ENCODE peak calls at places on chromosomes 6 and 20, in seven cellular contexts. F is GM13977, Q is HFFc6, E is GM23338, I is brain microvascular endothelial cell, T is fibroblast of lung, A is left ventricle myocardium inferior. X is an unnamed sample.

GRCh38 chr20:45340236-45340847 is 7.9 kb downstream of the SDC4 start:
- DNase-seq in F (no peak), Q (no peak), E (no peak), I (no peak), T (no peak), A (peak), X (no peak)

GRCh38 chr20:22449115-22449973 is 135.0 kb downstream of the FOXA2 start:
- DNase-seq in F (no peak), Q (no peak), E (no peak), I (no peak), T (no peak), A (no peak), X (no peak)

GRCh38 chr6:131924881-131925474 is 26.2 kb downstream of the CCN2 start:
- DNase-seq in F (peak), Q (peak), E (peak), I (peak), T (peak), A (no peak), X (peak)

GRCh38 chr6:33292996-33293682 is 3.7 kb downstream of the PFDN6 start:
- DNase-seq in F (no peak), Q (no peak), E (no peak), I (no peak), T (no peak), A (no peak), X (no peak)

GRCh38 chr20:38504368-38505090 is 31.9 kb downstream of the RALGAPB start:
- DNase-seq in F (no peak), Q (no peak), E (no peak), I (no peak), T (no peak), A (no peak), X (peak)

GRCh38 chr6:148986608-148987007 is 239.8 kb downstream of the UST start:
- DNase-seq in F (no peak), Q (no peak), E (no peak), I (no peak), T (no peak), A (no peak), X (no peak)

GRCh38 chr6:150907385-150907784 is 41.9 kb downstream of the MTHFD1L start:
- DNase-seq in F (no peak), Q (no peak), E (no peak), I (no peak), T (no peak), A (no peak), X (no peak)

GRCh38 chr6:11434565-11435326 is 102.8 kb upstream of the TMEM170B start:
- DNase-seq in F (no peak), Q (peak), E (no peak), I (peak), T (peak), A (no peak), X (peak)

GRCh38 chr6:119273799-119274595 is 75.6 kb downstream of the MAN1A1 start:
- DNase-seq in F (no peak), Q (no peak), E (no peak), I (no peak), T (peak), A (no peak), X (peak)

GRCh38 chr6:39309942-39310531 is 4.2 kb downstream of the KCNK17 start:
- DNase-seq in F (peak), Q (peak), E (peak), I (peak), T (peak), A (peak), X (peak)

GRCh38 chr6:11758878-11759277 is 19.7 kb downstream of the ADTRP start:
- DNase-seq in F (no peak), Q (no peak), E (no peak), I (no peak), T (no peak), A (no peak), X (no peak)

GRCh38 chr20:49630396-49630951 is 62.5 kb upstream of the PTGIS start:
- DNase-seq in F (peak), Q (no peak), E (no peak), I (no peak), T (no peak), A (no peak), X (no peak)

GRCh38 chr6:1987640-1988039 is 257.8 kb downstream of the GMDS start:
- DNase-seq in F (no peak), Q (peak), E (no peak), I (peak), T (peak), A (no peak), X (peak)

GRCh38 chr6:33080127-33081089 is 4.6 kb downstream of the HLA-DPB1 start:
- DNase-seq in F (no peak), Q (peak), E (peak), I (peak), T (peak), A (peak), X (no peak)

GRCh38 chr20:61849376-61849775 is 216.3 kb downstream of the TAF4 start:
- DNase-seq in F (no peak), Q (no peak), E (no peak), I (no peak), T (no peak), A (no peak), X (no peak)

GRCh38 chr20:58899518-58899917 is 47.0 kb downstream of the GNAS start:
- DNase-seq in F (no peak), Q (no peak), E (no peak), I (no peak), T (no peak), A (no peak), X (no peak)

GRCh38 chr20:19310541-19310940 is 98.1 kb downstream of the SLC24A3 start:
- DNase-seq in F (no peak), Q (no peak), E (no peak), I (no peak), T (no peak), A (no peak), X (no peak)

DNA sequence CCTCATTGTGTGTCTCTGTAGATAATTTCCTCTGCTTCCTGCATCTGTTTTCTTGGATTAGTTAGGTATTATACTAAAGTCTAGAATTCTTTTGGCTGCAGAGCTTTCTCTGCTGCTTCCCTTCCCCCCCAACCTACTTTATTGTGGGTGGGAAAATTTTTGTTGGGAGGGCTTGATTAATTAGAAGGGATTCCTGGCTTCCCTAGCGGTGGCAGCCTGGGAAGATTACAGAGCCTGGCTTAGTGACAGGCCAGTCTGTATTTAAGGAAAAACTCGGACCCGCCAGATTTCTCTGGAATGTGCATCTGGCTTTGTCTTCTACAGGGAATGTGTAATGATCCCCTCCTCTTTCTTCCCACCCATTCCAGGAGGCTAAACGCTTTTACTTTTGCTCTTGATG is 31.2 kb downstream of the SLX4IP start:
- DNase-seq in F (no peak), Q (no peak), E (peak), I (no peak), T (peak), A (no peak), X (peak)
- TF ChIP-seq CTCF in F (no peak), Q (no peak), E (no peak), I (no peak), T (no peak), A (no peak), X (no peak)

GRCh38 chr6:43070028-43070632 is 6.0 kb upstream of the PTK7 start:
- DNase-seq in F (peak), Q (no peak), E (peak), I (no peak), T (peak), A (no peak), X (no peak)
- TF ChIP-seq CTCF in F (peak), Q (peak), E (peak), I (peak), T (peak), A (peak), X (peak)

GRCh38 chr6:26552640-26553189 is 14.5 kb downstream of the HMGN4 start:
- DNase-seq in F (no peak), Q (no peak), E (no peak), I (no peak), T (no peak), A (no peak), X (no peak)

GRCh38 chr6:26553739-26554668 is 15.8 kb downstream of the HMGN4 start:
- DNase-seq in F (peak), Q (peak), E (peak), I (peak), T (peak), A (peak), X (peak)

GRCh38 chr6:26552205-26552604 is 14.0 kb downstream of the HMGN4 start:
- DNase-seq in F (no peak), Q (no peak), E (no peak), I (no peak), T (no peak), A (no peak), X (no peak)

GRCh38 chr6:26553264-26553738 is 15.1 kb downstream of the HMGN4 start:
- DNase-seq in F (peak), Q (no peak), E (peak), I (peak), T (peak), A (peak), X (peak)

GRCh38 chr6:26550250-26550993 is 12.3 kb downstream of the HMGN4 start:
- DNase-seq in F (peak), Q (no peak), E (peak), I (no peak), T (peak), A (peak), X (no peak)
- TF ChIP-seq CTCF in F (no peak), Q (no peak), E (peak), I (peak), T (no peak), A (no peak), X (peak)

GRCh38 chr6:42086046-42086664 is 35.8 kb downstream of the TAF8 start:
- DNase-seq in F (no peak), Q (no peak), E (peak), I (no peak), T (peak), A (no peak), X (no peak)
- TF ChIP-seq CTCF in F (no peak), Q (peak), E (peak), I (peak), T (peak), A (peak), X (peak)

DNA sequence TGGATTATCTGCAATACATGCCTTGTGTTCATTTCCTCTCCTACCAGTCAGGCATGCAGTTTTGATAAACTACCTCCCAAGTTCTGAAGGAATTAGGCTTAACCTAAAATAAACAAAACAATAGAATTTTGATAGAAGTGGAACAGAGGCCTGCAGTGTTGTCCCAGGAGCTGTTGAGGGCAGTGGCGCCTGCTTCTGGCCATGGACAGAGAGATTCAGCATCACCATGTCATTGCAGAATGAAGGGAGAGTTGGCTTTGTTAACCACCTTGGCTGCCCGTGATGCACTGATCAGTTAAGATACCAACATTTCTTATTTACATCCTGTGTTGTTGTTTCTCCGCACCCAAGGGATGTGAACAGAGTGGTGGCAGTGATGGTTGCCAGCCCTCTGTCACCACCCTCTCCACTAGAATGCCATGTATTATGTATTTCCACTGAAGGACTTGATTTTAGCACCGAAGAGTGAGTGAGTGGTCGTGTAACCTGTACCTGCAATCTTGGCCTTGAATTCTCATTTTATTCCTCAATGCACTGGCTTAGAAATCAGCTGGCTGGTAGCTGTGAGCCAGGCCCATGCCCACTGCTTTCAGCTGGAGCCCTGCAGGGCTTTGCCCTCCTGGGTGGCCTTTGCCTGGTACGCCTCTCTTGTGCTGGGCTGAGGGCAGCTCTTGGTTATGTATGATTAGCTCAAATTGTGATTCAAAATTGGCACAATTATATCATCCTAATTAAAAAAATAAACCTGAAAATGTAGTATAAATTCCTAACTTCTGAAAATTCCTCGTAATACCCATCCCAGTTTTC is 56.5 kb downstream of the SHLD1 start:
- DNase-seq in F (no peak), Q (no peak), E (peak), I (no peak), T (no peak), A (no peak), X (no peak)
- TF ChIP-seq CTCF in F (peak), Q (peak), E (peak), I (peak), T (no peak), A (peak), X (no peak)

GRCh38 chr6:102114402-102114801 is 720.9 kb downstream of the GRIK2 start:
- DNase-seq in F (peak), Q (no peak), E (peak), I (no peak), T (no peak), A (no peak), X (no peak)
- TF ChIP-seq CTCF in F (peak), Q (peak), E (peak), I (peak), T (no peak), A (no peak), X (no peak)